ENCODE peak calls at places on chromosome 19, in four cellular contexts. One of them, this sample, is unnamed.

GRCh38 chr19:35330475-35330874 is 1.5 kb downstream of the CD22 start:
- DNase-seq in H1: no peak
- DNase-seq in GM12878: peak
- DNase-seq in K562: no peak
- DNase-seq in this sample: no peak

GRCh38 chr19:19119325-19120237 is 18.7 kb downstream of the TMEM161A start:
- DNase-seq in K562: no peak
- DNase-seq in H1: no peak
- DNase-seq in GM12878: no peak
- DNase-seq in this sample: no peak

GRCh38 chr19:7904074-7905020 is 670 bp downstream of the MAP2K7 start:
- DNase-seq in K562: peak
- DNase-seq in H1: no peak
- DNase-seq in GM12878: no peak
- DNase-seq in this sample: no peak

GRCh38 chr19:27733551-27734266 is 1479.2 kb downstream of the UQCRFS1 start:
- DNase-seq in K562: no peak
- DNase-seq in GM12878: no peak
- DNase-seq in H1: no peak
- DNase-seq in this sample: no peak

GRCh38 chr19:34555447-34555846 is 73.9 kb downstream of the WTIP start:
- DNase-seq in GM12878: no peak
- DNase-seq in K562: peak
- DNase-seq in H1: no peak
- DNase-seq in this sample: peak

GRCh38 chr19:15457701-15458484 is 6.5 kb downstream of the RASAL3 start:
- DNase-seq in K562: no peak
- DNase-seq in GM12878: no peak
- DNase-seq in H1: no peak
- DNase-seq in this sample: no peak

GRCh38 chr19:3270908-3271307 is 46.4 kb downstream of the CELF5 start:
- DNase-seq in GM12878: no peak
- DNase-seq in K562: peak
- DNase-seq in H1: no peak
- DNase-seq in this sample: peak

GRCh38 chr19:37941820-37942515 is 35.0 kb downstream of the SIPA1L3 start:
- DNase-seq in GM12878: no peak
- DNase-seq in K562: no peak
- DNase-seq in H1: no peak
- DNase-seq in this sample: no peak

GRCh38 chr19:32911467-32911866 is 41.9 kb upstream of the SLC7A9 start:
- DNase-seq in K562: no peak
- DNase-seq in H1: no peak
- DNase-seq in GM12878: no peak
- DNase-seq in this sample: no peak

GRCh38 chr19:4380254-4380727 is 20.1 kb downstream of the SH3GL1 start:
- DNase-seq in H1: no peak
- DNase-seq in GM12878: no peak
- DNase-seq in K562: no peak
- DNase-seq in this sample: no peak

GRCh38 chr19:54661846-54662489 is 817 bp upstream of the LILRB4 start:
- DNase-seq in K562: no peak
- DNase-seq in GM12878: no peak
- DNase-seq in H1: no peak
- DNase-seq in this sample: no peak

GRCh38 chr19:40356681-40357595 is 8.4 kb downstream of the PLD3 start:
- DNase-seq in GM12878: no peak
- DNase-seq in K562: no peak
- DNase-seq in H1: no peak
- DNase-seq in this sample: no peak

GRCh38 chr19:46704379-46705076 is 12.4 kb downstream of the PRKD2 start:
- DNase-seq in H1: no peak
- DNase-seq in K562: peak
- DNase-seq in GM12878: no peak
- DNase-seq in this sample: no peak

GRCh38 chr19:11464333-11465265 is 16.2 kb downstream of the ELAVL3 start:
- DNase-seq in GM12878: no peak
- DNase-seq in K562: no peak
- DNase-seq in H1: no peak
- DNase-seq in this sample: no peak

GRCh38 chr19:19538077-19538764 is at the start of gene CILP2:
- DNase-seq in GM12878: no peak
- DNase-seq in K562: no peak
- DNase-seq in H1: no peak
- DNase-seq in this sample: no peak

GRCh38 chr19:39166571-39167391 is 30.0 kb upstream of the NCCRP1 start:
- DNase-seq in H1: no peak
- DNase-seq in GM12878: no peak
- DNase-seq in K562: peak
- DNase-seq in this sample: no peak

GRCh38 chr19:35986664-35987570 is 8.1 kb upstream of the SDHAF1 start:
- DNase-seq in H1: no peak
- DNase-seq in K562: no peak
- DNase-seq in GM12878: no peak
- DNase-seq in this sample: no peak

GRCh38 chr19:8017808-8018207 is 12.4 kb upstream of the ELAVL1 start:
- DNase-seq in K562: peak
- DNase-seq in H1: no peak
- DNase-seq in GM12878: no peak
- DNase-seq in this sample: no peak

GRCh38 chr19:6743071-6743470 is 3.6 kb downstream of the TRIP10 start:
- DNase-seq in K562: no peak
- DNase-seq in H1: no peak
- DNase-seq in GM12878: no peak
- DNase-seq in this sample: no peak

GRCh38 chr19:7512400-7512851 is 3.5 kb upstream of the ZNF358 start:
- DNase-seq in H1: no peak
- DNase-seq in GM12878: no peak
- DNase-seq in K562: peak
- DNase-seq in this sample: no peak

GRCh38 chr19:54345938-54346386 is 7.0 kb upstream of the LILRA4 start:
- DNase-seq in GM12878: peak
- DNase-seq in H1: no peak
- DNase-seq in K562: no peak
- DNase-seq in this sample: no peak

GRCh38 chr19:35021596-35021995 is 8.7 kb upstream of the SCN1B start:
- DNase-seq in GM12878: no peak
- DNase-seq in H1: no peak
- DNase-seq in K562: no peak
- DNase-seq in this sample: no peak

GRCh38 chr19:39839678-39840327 is 5.8 kb upstream of the DYRK1B start:
- DNase-seq in H1: no peak
- DNase-seq in K562: peak
- DNase-seq in GM12878: no peak
- DNase-seq in this sample: no peak

GRCh38 chr19:54631489-54631888 is 1.2 kb downstream of the LILRB1 start:
- DNase-seq in K562: no peak
- DNase-seq in H1: no peak
- DNase-seq in GM12878: no peak
- DNase-seq in this sample: no peak

GRCh38 chr19:3612901-3613741 is 6.4 kb upstream of the TBXA2R start:
- DNase-seq in K562: peak
- DNase-seq in GM12878: no peak
- DNase-seq in H1: peak
- DNase-seq in this sample: no peak

GRCh38 chr19:54035215-54036178 is 28.2 kb downstream of the VSTM1 start:
- DNase-seq in K562: no peak
- DNase-seq in H1: no peak
- DNase-seq in GM12878: no peak
- DNase-seq in this sample: no peak

GRCh38 chr19:47239610-47240296 is 8.8 kb upstream of the BBC3 start:
- DNase-seq in H1: no peak
- DNase-seq in GM12878: no peak
- DNase-seq in K562: no peak
- DNase-seq in this sample: no peak

GRCh38 chr19:2050349-2050990 is 574 bp downstream of the MKNK2 start:
- DNase-seq in K562: no peak
- DNase-seq in GM12878: no peak
- DNase-seq in H1: no peak
- DNase-seq in this sample: no peak

GRCh38 chr19:10408511-10409291 is 5.4 kb upstream of the CDC37 start:
- DNase-seq in K562: no peak
- DNase-seq in GM12878: no peak
- DNase-seq in H1: no peak
- DNase-seq in this sample: no peak

GRCh38 chr19:41541990-41542584 is 33.9 kb upstream of the CEACAM21 start:
- DNase-seq in K562: peak
- DNase-seq in H1: no peak
- DNase-seq in GM12878: no peak
- DNase-seq in this sample: peak
- TF ChIP-seq ZNF274 in K562: no peak
- TF ChIP-seq ZNF274 in H1: no peak
- TF ChIP-seq ZNF274 in GM12878: no peak
- TF ChIP-seq ZNF274 in this sample: no peak

GRCh38 chr19:44954649-44955499 is at the start of gene CLPTM1:
- DNase-seq in K562: peak
- DNase-seq in GM12878: peak
- DNase-seq in H1: peak
- DNase-seq in this sample: peak
- TF ChIP-seq EZH2 in K562: no peak
- TF ChIP-seq EZH2 in GM12878: no peak
- TF ChIP-seq EZH2 in H1: no peak
- TF ChIP-seq EZH2 in this sample: no peak

GRCh38 chr19:43619262-43620060 is at the start of gene ZNF428:
- DNase-seq in GM12878: peak
- DNase-seq in K562: peak
- DNase-seq in H1: peak
- DNase-seq in this sample: peak

GRCh38 chr19:43616954-43617353 is 2.5 kb downstream of the ZNF428 start:
- DNase-seq in K562: no peak
- DNase-seq in GM12878: no peak
- DNase-seq in H1: no peak
- DNase-seq in this sample: no peak

GRCh38 chr19:43612374-43612773 is 486 bp downstream of the SRRM5 start:
- DNase-seq in H1: no peak
- DNase-seq in K562: no peak
- DNase-seq in GM12878: no peak
- DNase-seq in this sample: no peak

GRCh38 chr19:43618921-43619261 is 538 bp downstream of the ZNF428 start:
- DNase-seq in H1: no peak
- DNase-seq in K562: peak
- DNase-seq in GM12878: peak
- DNase-seq in this sample: no peak

DNA sequence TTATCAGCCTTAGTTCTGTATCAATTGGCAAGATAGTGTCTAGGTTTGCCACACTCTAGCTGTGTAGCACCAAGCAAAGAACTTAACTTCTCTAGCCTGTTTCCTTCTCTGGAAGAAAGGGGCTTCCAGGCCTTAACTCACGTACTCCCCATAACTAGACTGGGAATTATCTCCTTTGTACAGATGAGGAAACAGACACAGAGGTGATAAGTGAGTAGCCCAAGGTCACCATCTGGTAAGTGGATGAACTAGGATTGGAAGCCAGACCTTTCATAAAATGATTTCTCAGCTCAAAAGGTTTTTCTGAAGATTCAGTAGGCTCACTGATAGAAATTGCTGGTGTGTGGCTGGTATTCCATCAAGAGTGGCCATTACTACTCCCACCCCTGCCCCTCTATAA is 3.1 kb downstream of the ZNF428 start:
- DNase-seq in K562: peak
- DNase-seq in GM12878: no peak
- DNase-seq in H1: no peak
- DNase-seq in this sample: no peak
- TF ChIP-seq ZNF274 in K562: no peak
- TF ChIP-seq ZNF274 in GM12878: no peak
- TF ChIP-seq ZNF274 in H1: no peak
- TF ChIP-seq ZNF274 in this sample: no peak

GRCh38 chr19:12668937-12669271 is 2.3 kb downstream of the WDR83 start:
- DNase-seq in K562: peak
- DNase-seq in GM12878: no peak
- DNase-seq in H1: no peak
- DNase-seq in this sample: no peak

GRCh38 chr19:12672744-12673143 is 6.1 kb downstream of the WDR83 start:
- DNase-seq in GM12878: no peak
- DNase-seq in K562: no peak
- DNase-seq in H1: no peak
- DNase-seq in this sample: no peak

GRCh38 chr19:12668346-12668745 is 1.7 kb downstream of the WDR83 start:
- DNase-seq in K562: no peak
- DNase-seq in GM12878: no peak
- DNase-seq in H1: no peak
- DNase-seq in this sample: no peak

GRCh38 chr19:12669272-12670158 is 2.9 kb downstream of the WDR83 start:
- DNase-seq in H1: no peak
- DNase-seq in GM12878: peak
- DNase-seq in K562: peak
- DNase-seq in this sample: peak

GRCh38 chr19:12670159-12670928 is 3.7 kb downstream of the WDR83 start:
- DNase-seq in GM12878: no peak
- DNase-seq in H1: no peak
- DNase-seq in K562: no peak
- DNase-seq in this sample: no peak
- TF ChIP-seq EZH2 in GM12878: no peak
- TF ChIP-seq EZH2 in H1: no peak
- TF ChIP-seq EZH2 in K562: no peak
- TF ChIP-seq EZH2 in this sample: no peak

DNA sequence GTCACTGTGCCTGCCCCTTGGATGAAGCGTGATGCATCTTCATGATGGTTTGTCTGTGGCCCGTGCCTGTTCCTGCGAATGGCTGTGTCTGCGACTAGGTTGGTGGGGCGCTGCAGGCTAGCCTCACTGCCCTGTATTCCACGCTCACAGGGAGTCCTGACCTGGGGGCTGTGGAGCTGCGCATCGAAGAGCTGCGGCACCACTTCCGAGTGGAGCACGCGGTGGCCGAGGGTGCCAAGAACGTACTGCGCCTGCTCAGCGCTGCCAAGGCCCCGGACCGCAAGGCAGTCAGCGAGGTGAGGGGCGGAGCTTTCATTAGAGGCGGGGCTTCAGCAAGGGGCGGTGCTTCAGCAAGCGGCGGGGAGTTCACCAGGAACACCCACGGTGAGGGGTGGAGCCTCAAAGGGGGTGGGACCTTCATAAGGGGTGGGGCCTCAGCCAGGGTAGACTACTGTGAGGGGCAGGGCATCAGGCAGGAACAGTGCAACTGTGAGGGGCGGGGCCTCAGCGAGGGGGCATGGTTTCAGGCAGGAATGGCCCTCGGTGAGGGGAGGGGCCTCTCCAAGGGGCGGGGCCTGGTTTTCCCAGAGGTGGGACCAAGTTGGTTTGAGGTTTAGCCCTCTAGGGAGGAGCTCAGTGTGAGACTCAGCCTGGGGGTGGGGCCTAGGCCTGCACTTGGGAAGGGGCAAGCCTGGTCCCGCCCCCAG is 17.2 kb downstream of the PKN1 start:
- DNase-seq in K562: peak
- DNase-seq in H1: peak
- DNase-seq in GM12878: no peak
- DNase-seq in this sample: peak
- TF ChIP-seq ZNF274 in K562: no peak
- TF ChIP-seq ZNF274 in H1: no peak
- TF ChIP-seq ZNF274 in GM12878: no peak
- TF ChIP-seq ZNF274 in this sample: no peak

GRCh38 chr19:48443731-48444128 is 2.1 kb upstream of the GRWD1 start:
- DNase-seq in K562: no peak
- DNase-seq in GM12878: no peak
- DNase-seq in H1: no peak
- DNase-seq in this sample: no peak
- TF ChIP-seq EZH2 in K562: no peak
- TF ChIP-seq EZH2 in GM12878: no peak
- TF ChIP-seq EZH2 in H1: no peak
- TF ChIP-seq EZH2 in this sample: no peak